ENCODE peak calls at places on chromosomes 2 and 18, in four cellular contexts. One of them, this sample, is unnamed.

GRCh38 chr18:57951110-57951796 is 92.8 kb upstream of the NEDD4L start:
- DNase-seq in GM13977: no peak
- DNase-seq in stimulated activated CD8-positive, alpha-beta memory T cell treated with anti-CD3 and anti-CD28 coated beads, Interleukin-15, amount 100 ng/mL, for 48 hours: no peak
- DNase-seq in HEK293T: no peak
- DNase-seq in this sample: no peak

GRCh38 chr18:49880656-49881055 is 67.3 kb upstream of the ACAA2 start:
- DNase-seq in HEK293T: no peak
- DNase-seq in GM13977: no peak
- DNase-seq in stimulated activated CD8-positive, alpha-beta memory T cell treated with anti-CD3 and anti-CD28 coated beads, Interleukin-15, amount 100 ng/mL, for 48 hours: no peak
- DNase-seq in this sample: no peak

GRCh38 chr2:64799592-64800252 is 146.0 kb upstream of the SERTAD2 start:
- DNase-seq in stimulated activated CD8-positive, alpha-beta memory T cell treated with anti-CD3 and anti-CD28 coated beads, Interleukin-15, amount 100 ng/mL, for 48 hours: no peak
- DNase-seq in HEK293T: no peak
- DNase-seq in GM13977: no peak
- DNase-seq in this sample: no peak

GRCh38 chr18:62954341-62954740 is 239.0 kb downstream of the PHLPP1 start:
- DNase-seq in stimulated activated CD8-positive, alpha-beta memory T cell treated with anti-CD3 and anti-CD28 coated beads, Interleukin-15, amount 100 ng/mL, for 48 hours: no peak
- DNase-seq in GM13977: no peak
- DNase-seq in HEK293T: no peak
- DNase-seq in this sample: no peak

GRCh38 chr18:56314396-56314795 is 324.0 kb downstream of the TXNL1 start:
- DNase-seq in GM13977: no peak
- DNase-seq in stimulated activated CD8-positive, alpha-beta memory T cell treated with anti-CD3 and anti-CD28 coated beads, Interleukin-15, amount 100 ng/mL, for 48 hours: no peak
- DNase-seq in HEK293T: no peak
- DNase-seq in this sample: no peak

GRCh38 chr2:114550895-114551793 is 108.7 kb downstream of the DPP10 start:
- DNase-seq in HEK293T: peak
- DNase-seq in stimulated activated CD8-positive, alpha-beta memory T cell treated with anti-CD3 and anti-CD28 coated beads, Interleukin-15, amount 100 ng/mL, for 48 hours: no peak
- DNase-seq in GM13977: peak
- DNase-seq in this sample: no peak

GRCh38 chr18:50127516-50128229 is 67.3 kb downstream of the MYO5B start:
- DNase-seq in GM13977: no peak
- DNase-seq in HEK293T: no peak
- DNase-seq in stimulated activated CD8-positive, alpha-beta memory T cell treated with anti-CD3 and anti-CD28 coated beads, Interleukin-15, amount 100 ng/mL, for 48 hours: no peak
- DNase-seq in this sample: no peak

GRCh38 chr2:1010373-1011017 is 59.8 kb downstream of the SNTG2 start:
- DNase-seq in GM13977: no peak
- DNase-seq in HEK293T: no peak
- DNase-seq in stimulated activated CD8-positive, alpha-beta memory T cell treated with anti-CD3 and anti-CD28 coated beads, Interleukin-15, amount 100 ng/mL, for 48 hours: no peak
- DNase-seq in this sample: no peak

GRCh38 chr2:127874378-127875271 is 11.1 kb downstream of the AMMECR1L start:
- DNase-seq in HEK293T: no peak
- DNase-seq in stimulated activated CD8-positive, alpha-beta memory T cell treated with anti-CD3 and anti-CD28 coated beads, Interleukin-15, amount 100 ng/mL, for 48 hours: no peak
- DNase-seq in GM13977: peak
- DNase-seq in this sample: no peak

GRCh38 chr2:73907840-73908452 is 15.1 kb downstream of the ACTG2 start:
- DNase-seq in HEK293T: peak
- DNase-seq in GM13977: peak
- DNase-seq in stimulated activated CD8-positive, alpha-beta memory T cell treated with anti-CD3 and anti-CD28 coated beads, Interleukin-15, amount 100 ng/mL, for 48 hours: no peak
- DNase-seq in this sample: peak

GRCh38 chr2:147025611-147026010 is 819.2 kb upstream of the ACVR2A start:
- DNase-seq in HEK293T: no peak
- DNase-seq in stimulated activated CD8-positive, alpha-beta memory T cell treated with anti-CD3 and anti-CD28 coated beads, Interleukin-15, amount 100 ng/mL, for 48 hours: no peak
- DNase-seq in GM13977: no peak
- DNase-seq in this sample: no peak

GRCh38 chr2:197647961-197648690 is 27.3 kb downstream of the RFTN2 start:
- DNase-seq in GM13977: no peak
- DNase-seq in HEK293T: no peak
- DNase-seq in stimulated activated CD8-positive, alpha-beta memory T cell treated with anti-CD3 and anti-CD28 coated beads, Interleukin-15, amount 100 ng/mL, for 48 hours: no peak
- DNase-seq in this sample: no peak

GRCh38 chr2:71934595-71935263 is 212.9 kb downstream of the CYP26B1 start:
- DNase-seq in stimulated activated CD8-positive, alpha-beta memory T cell treated with anti-CD3 and anti-CD28 coated beads, Interleukin-15, amount 100 ng/mL, for 48 hours: no peak
- DNase-seq in HEK293T: peak
- DNase-seq in GM13977: peak
- DNase-seq in this sample: no peak

GRCh38 chr2:3628800-3629199 is 29.2 kb upstream of the ALLC start:
- DNase-seq in GM13977: no peak
- DNase-seq in HEK293T: peak
- DNase-seq in stimulated activated CD8-positive, alpha-beta memory T cell treated with anti-CD3 and anti-CD28 coated beads, Interleukin-15, amount 100 ng/mL, for 48 hours: no peak
- DNase-seq in this sample: no peak

GRCh38 chr2:203707530-203707929 is 1.1 kb downstream of the CD28 start:
- DNase-seq in GM13977: no peak
- DNase-seq in HEK293T: no peak
- DNase-seq in stimulated activated CD8-positive, alpha-beta memory T cell treated with anti-CD3 and anti-CD28 coated beads, Interleukin-15, amount 100 ng/mL, for 48 hours: no peak
- DNase-seq in this sample: no peak

GRCh38 chr2:187008111-187008510 is 159.1 kb upstream of the ZSWIM2 start:
- DNase-seq in HEK293T: no peak
- DNase-seq in stimulated activated CD8-positive, alpha-beta memory T cell treated with anti-CD3 and anti-CD28 coated beads, Interleukin-15, amount 100 ng/mL, for 48 hours: no peak
- DNase-seq in GM13977: no peak
- DNase-seq in this sample: no peak

GRCh38 chr2:54867457-54867856 is 144.0 kb downstream of the EML6 start:
- DNase-seq in GM13977: no peak
- DNase-seq in HEK293T: no peak
- DNase-seq in stimulated activated CD8-positive, alpha-beta memory T cell treated with anti-CD3 and anti-CD28 coated beads, Interleukin-15, amount 100 ng/mL, for 48 hours: no peak
- DNase-seq in this sample: peak

GRCh38 chr2:15050483-15050882 is 418.0 kb downstream of the LRATD1 start:
- DNase-seq in GM13977: no peak
- DNase-seq in HEK293T: no peak
- DNase-seq in stimulated activated CD8-positive, alpha-beta memory T cell treated with anti-CD3 and anti-CD28 coated beads, Interleukin-15, amount 100 ng/mL, for 48 hours: no peak
- DNase-seq in this sample: no peak

GRCh38 chr2:98026927-98027522 is 31.3 kb upstream of the TMEM131 start:
- DNase-seq in HEK293T: no peak
- DNase-seq in GM13977: peak
- DNase-seq in stimulated activated CD8-positive, alpha-beta memory T cell treated with anti-CD3 and anti-CD28 coated beads, Interleukin-15, amount 100 ng/mL, for 48 hours: no peak
- DNase-seq in this sample: peak

GRCh38 chr2:10544252-10544651 is 96.1 kb upstream of the ODC1 start:
- DNase-seq in stimulated activated CD8-positive, alpha-beta memory T cell treated with anti-CD3 and anti-CD28 coated beads, Interleukin-15, amount 100 ng/mL, for 48 hours: peak
- DNase-seq in GM13977: peak
- DNase-seq in HEK293T: no peak
- DNase-seq in this sample: no peak

GRCh38 chr2:201378496-201379397 is 21.6 kb upstream of the FLACC1 start:
- DNase-seq in stimulated activated CD8-positive, alpha-beta memory T cell treated with anti-CD3 and anti-CD28 coated beads, Interleukin-15, amount 100 ng/mL, for 48 hours: no peak
- DNase-seq in GM13977: no peak
- DNase-seq in HEK293T: no peak
- DNase-seq in this sample: no peak

GRCh38 chr18:67354091-67354490 is 162.4 kb downstream of the DSEL start:
- DNase-seq in HEK293T: no peak
- DNase-seq in stimulated activated CD8-positive, alpha-beta memory T cell treated with anti-CD3 and anti-CD28 coated beads, Interleukin-15, amount 100 ng/mL, for 48 hours: no peak
- DNase-seq in GM13977: no peak
- DNase-seq in this sample: no peak

GRCh38 chr2:135662088-135662487 is 79.6 kb upstream of the UBXN4 start:
- DNase-seq in stimulated activated CD8-positive, alpha-beta memory T cell treated with anti-CD3 and anti-CD28 coated beads, Interleukin-15, amount 100 ng/mL, for 48 hours: no peak
- DNase-seq in HEK293T: no peak
- DNase-seq in GM13977: no peak
- DNase-seq in this sample: no peak

GRCh38 chr2:187299122-187299906 is 148.7 kb downstream of the CALCRL start:
- DNase-seq in HEK293T: peak
- DNase-seq in GM13977: peak
- DNase-seq in stimulated activated CD8-positive, alpha-beta memory T cell treated with anti-CD3 and anti-CD28 coated beads, Interleukin-15, amount 100 ng/mL, for 48 hours: no peak
- DNase-seq in this sample: no peak

GRCh38 chr2:239106314-239106908 is 258.5 kb downstream of the TWIST2 start:
- DNase-seq in GM13977: peak
- DNase-seq in HEK293T: peak
- DNase-seq in stimulated activated CD8-positive, alpha-beta memory T cell treated with anti-CD3 and anti-CD28 coated beads, Interleukin-15, amount 100 ng/mL, for 48 hours: no peak
- DNase-seq in this sample: no peak

GRCh38 chr2:187429989-187430388 is 18.1 kb downstream of the CALCRL start:
- DNase-seq in HEK293T: no peak
- DNase-seq in stimulated activated CD8-positive, alpha-beta memory T cell treated with anti-CD3 and anti-CD28 coated beads, Interleukin-15, amount 100 ng/mL, for 48 hours: no peak
- DNase-seq in GM13977: no peak
- DNase-seq in this sample: no peak

GRCh38 chr18:58953627-58954026 is 89.0 kb downstream of the ZNF532 start:
- DNase-seq in stimulated activated CD8-positive, alpha-beta memory T cell treated with anti-CD3 and anti-CD28 coated beads, Interleukin-15, amount 100 ng/mL, for 48 hours: no peak
- DNase-seq in GM13977: no peak
- DNase-seq in HEK293T: no peak
- DNase-seq in this sample: no peak

This sample was measured in GM12878.